ENCODE peak calls at places on chromosomes 7 and 10, in six cellular contexts. A, X, I, W, Q and T are unnamed samples. For H3K4me1, the result is how much of the 10 kb centered on the place peaks cover.

GRCh38 chr10:48517911-48518321 is 87.0 kb downstream of the ARHGAP22 start:
- DNase-seq in A (peak), X (no peak), I (no peak), W (no peak), Q (no peak), T (no peak)

GRCh38 chr10:101123815-101124617 is 7.1 kb upstream of the TLX1 start:
- DNase-seq in A (peak), X (no peak), I (no peak), W (no peak), Q (no peak), T (no peak)

GRCh38 chr7:73519867-73520672 is 2.0 kb downstream of the BAZ1B start:
- DNase-seq in A (no peak), X (no peak), I (no peak), W (no peak), Q (no peak), T (no peak)

GRCh38 chr10:23870612-23871011 is 338.3 kb upstream of the KIAA1217 start:
- DNase-seq in A (no peak), X (no peak), I (no peak), W (no peak), Q (no peak), T (no peak)

GRCh38 chr10:107692072-107692471 is 527.6 kb upstream of the SORCS1 start:
- DNase-seq in A (no peak), X (no peak), I (no peak), W (no peak), Q (no peak), T (no peak)

GRCh38 chr10:91036807-91037405 is 116.0 kb upstream of the ANKRD1 start:
- DNase-seq in A (no peak), X (no peak), I (no peak), W (no peak), Q (no peak), T (no peak)

GRCh38 chr10:116741391-116742351 is 695 bp downstream of the HSPA12A start:
- DNase-seq in A (no peak), X (no peak), I (no peak), W (peak), Q (no peak), T (no peak)

GRCh38 chr7:1940402-1940786 is 270.3 kb downstream of the ELFN1 start:
- DNase-seq in A (peak), X (peak), I (no peak), W (no peak), Q (peak), T (no peak)

GRCh38 chr10:119769886-119770285 is 44.0 kb downstream of the INPP5F start:
- DNase-seq in A (no peak), X (no peak), I (no peak), W (peak), Q (no peak), T (no peak)

GRCh38 chr10:55287346-55287745 is 486.3 kb upstream of the PCDH15 start:
- DNase-seq in A (no peak), X (no peak), I (no peak), W (peak), Q (no peak), T (no peak)

GRCh38 chr10:94500063-94500462 is 45.5 kb upstream of the HELLS start:
- DNase-seq in A (no peak), X (no peak), I (no peak), W (peak), Q (no peak), T (no peak)

GRCh38 chr7:89094269-89094668 is 298.7 kb upstream of the TEX47 start:
- DNase-seq in A (no peak), X (no peak), I (no peak), W (no peak), Q (no peak), T (no peak)

GRCh38 chr10:86706401-86706841 is 38.1 kb downstream of the LDB3 start:
- DNase-seq in A (peak), X (no peak), I (no peak), W (no peak), Q (peak), T (no peak)

GRCh38 chr7:151856098-151856497 is 20.8 kb downstream of the PRKAG2 start:
- DNase-seq in A (peak), X (no peak), I (no peak), W (no peak), Q (peak), T (no peak)

GRCh38 chr7:32890553-32891045 is 961 bp downstream of the KBTBD2 start:
- DNase-seq in A (no peak), X (peak), I (no peak), W (peak), Q (no peak), T (no peak)

GRCh38 chr7:108417926-108418325 is 38.3 kb downstream of the NRCAM start:
- DNase-seq in A (no peak), X (no peak), I (no peak), W (no peak), Q (no peak), T (no peak)

GRCh38 chr7:32336726-32337125 is 153.5 kb downstream of the LSM5 start:
- DNase-seq in A (no peak), X (no peak), I (no peak), W (no peak), Q (no peak), T (no peak)

GRCh38 chr7:4631664-4632171 is 50.4 kb upstream of the FOXK1 start:
- DNase-seq in A (peak), X (peak), I (peak), W (peak), Q (peak), T (peak)

GRCh38 chr10:28555358-28555757 is 22.4 kb downstream of the WAC start:
- DNase-seq in A (no peak), X (no peak), I (no peak), W (no peak), Q (no peak), T (no peak)
- H3K4me1 ChIP-seq in A (half or more), X (half or more), I (under half), W (under half), Q (under half), T (half or more)

GRCh38 chr10:13349776-13350274 is 1.7 kb upstream of the SEPHS1 start:
- DNase-seq in A (peak), X (peak), I (no peak), W (peak), Q (peak), T (no peak)
- H3K27ac ChIP-seq in A (no peak), X (peak), I (no peak), W (no peak), Q (peak), T (no peak)

DNA sequence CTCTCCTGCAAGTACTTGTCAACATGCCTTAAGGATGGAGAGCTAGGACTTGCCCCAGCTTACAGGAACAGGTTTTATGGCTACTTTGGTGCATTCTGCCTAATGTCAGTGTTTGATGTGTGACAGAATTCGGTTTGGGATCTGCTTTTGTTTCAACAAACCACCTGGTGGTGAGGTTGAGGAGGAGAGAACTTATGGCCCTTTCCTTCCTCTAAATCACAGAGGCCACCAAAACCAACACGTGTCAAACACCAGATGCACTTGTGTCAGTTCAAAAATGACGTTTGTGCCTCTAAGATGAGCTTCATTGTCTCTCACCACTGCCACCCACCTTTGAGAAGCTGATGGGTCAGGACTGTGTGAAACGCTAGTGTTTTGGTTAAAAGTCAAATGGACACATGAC is 83.9 kb downstream of the OSBPL3 start:
- DNase-seq in A (no peak), X (no peak), I (no peak), W (no peak), Q (no peak), T (no peak)
- H3K4me1 ChIP-seq in A (under half), X (under half), I (under half), W (under half), Q (under half), T (under half)

GRCh38 chr7:46930336-46930735 is 651.6 kb downstream of the TNS3 start:
- DNase-seq in A (no peak), X (peak), I (no peak), W (peak), Q (no peak), T (no peak)

GRCh38 chr7:46932656-46933424 is 649.1 kb downstream of the TNS3 start:
- DNase-seq in A (no peak), X (peak), I (no peak), W (peak), Q (no peak), T (peak)

GRCh38 chr7:46932266-46932655 is 649.6 kb downstream of the TNS3 start:
- DNase-seq in A (no peak), X (no peak), I (no peak), W (no peak), Q (no peak), T (no peak)

GRCh38 chr7:46928719-46929118 is 653.2 kb downstream of the TNS3 start:
- DNase-seq in A (no peak), X (no peak), I (no peak), W (no peak), Q (no peak), T (no peak)

GRCh38 chr7:46927131-46927810 is 654.6 kb downstream of the TNS3 start:
- DNase-seq in A (no peak), X (no peak), I (no peak), W (no peak), Q (no peak), T (no peak)
- H3K27ac ChIP-seq in A (no peak), X (no peak), I (no peak), W (no peak), Q (no peak), T (no peak)

GRCh38 chr10:92810934-92811532 is 37.3 kb upstream of the EXOC6 start:
- DNase-seq in A (no peak), X (no peak), I (no peak), W (no peak), Q (no peak), T (no peak)

GRCh38 chr10:92811986-92812385 is 36.3 kb upstream of the EXOC6 start:
- DNase-seq in A (no peak), X (no peak), I (peak), W (no peak), Q (no peak), T (no peak)

GRCh38 chr10:92816106-92816505 is 32.2 kb upstream of the EXOC6 start:
- DNase-seq in A (no peak), X (no peak), I (no peak), W (peak), Q (no peak), T (no peak)

GRCh38 chr10:92814790-92815189 is 33.5 kb upstream of the EXOC6 start:
- DNase-seq in A (no peak), X (no peak), I (no peak), W (no peak), Q (no peak), T (no peak)

GRCh38 chr10:92813979-92814378 is 34.3 kb upstream of the EXOC6 start:
- DNase-seq in A (no peak), X (no peak), I (no peak), W (no peak), Q (no peak), T (no peak)
- H3K4me1 ChIP-seq in A (under half), X (under half), I (under half), W (under half), Q (under half), T (under half)

GRCh38 chr7:46390042-46390441 is 469.0 kb upstream of the IGFBP3 start:
- DNase-seq in A (no peak), X (no peak), I (no peak), W (peak), Q (no peak), T (no peak)

GRCh38 chr7:46396501-46396900 is 475.4 kb upstream of the IGFBP3 start:
- DNase-seq in A (no peak), X (peak), I (no peak), W (no peak), Q (no peak), T (no peak)

GRCh38 chr7:46391215-46391614 is 470.1 kb upstream of the IGFBP3 start:
- DNase-seq in A (no peak), X (no peak), I (no peak), W (peak), Q (no peak), T (no peak)

GRCh38 chr7:46389131-46389530 is 468.1 kb upstream of the IGFBP3 start:
- DNase-seq in A (no peak), X (no peak), I (no peak), W (no peak), Q (no peak), T (no peak)

GRCh38 chr7:46393142-46393541 is 472.1 kb upstream of the IGFBP3 start:
- DNase-seq in A (no peak), X (no peak), I (no peak), W (peak), Q (no peak), T (no peak)
- H3K27ac ChIP-seq in A (no peak), X (no peak), I (no peak), W (no peak), Q (no peak), T (no peak)

GRCh38 chr10:113869789-113870188 is 15.3 kb downstream of the NHLRC2 start:
- DNase-seq in A (no peak), X (no peak), I (no peak), W (no peak), Q (no peak), T (no peak)
- H3K4me1 ChIP-seq in A (under half), X (under half), I (under half), W (under half), Q (under half), T (under half)

GRCh38 chr10:110356628-110357245 is 52.0 kb upstream of the SMNDC1 start:
- DNase-seq in A (no peak), X (no peak), I (no peak), W (peak), Q (no peak), T (no peak)
- H3K27ac ChIP-seq in A (no peak), X (no peak), I (no peak), W (peak), Q (peak), T (no peak)

DNA sequence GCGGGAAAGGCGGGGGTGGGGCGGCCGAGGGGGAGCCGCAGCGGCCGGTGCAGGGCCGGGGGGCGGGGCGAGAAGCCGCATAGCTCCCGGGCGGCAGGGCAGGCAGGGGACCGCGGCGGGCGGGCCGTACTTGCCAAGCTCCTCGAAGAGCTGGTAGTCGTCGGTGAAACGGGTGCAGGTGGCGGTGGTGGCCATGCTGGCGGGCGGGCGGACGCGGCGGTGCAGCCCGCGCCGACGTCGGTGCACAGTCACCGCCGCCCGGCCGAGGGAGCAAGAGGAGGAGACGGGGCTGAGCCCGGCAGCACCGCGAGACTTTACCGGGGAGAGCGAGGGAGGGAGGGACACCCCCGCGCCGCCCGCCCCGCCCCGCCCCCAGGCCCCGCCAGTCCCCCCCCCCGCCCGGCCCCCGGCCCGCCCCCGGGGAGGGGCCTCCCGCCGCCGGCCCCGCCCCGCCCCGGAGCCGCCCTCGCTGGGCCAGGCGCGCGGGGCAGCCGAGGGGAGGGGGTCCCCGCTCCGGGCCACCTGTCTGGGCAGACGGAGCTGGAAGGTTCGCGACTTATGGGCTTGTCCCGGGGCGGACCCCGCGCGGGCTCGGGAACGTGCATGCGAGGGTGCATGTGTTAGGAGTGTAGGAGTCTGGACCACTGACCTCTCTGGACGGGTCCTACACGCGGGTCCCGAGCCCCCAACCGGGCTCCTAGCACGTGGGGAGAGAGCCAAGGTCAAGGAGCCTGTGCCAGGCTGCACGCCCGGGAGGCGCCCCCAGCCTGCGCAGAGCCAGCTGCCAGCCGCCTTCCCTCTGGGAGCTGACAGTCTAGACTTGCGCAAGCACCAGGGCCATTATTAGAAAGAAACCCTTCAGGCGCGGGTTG is at the start of gene CAMK2G:
- DNase-seq in A (peak), X (peak), I (peak), W (peak), Q (peak), T (no peak)
- H3K4me1 ChIP-seq in A (half or more), X (under half), I (under half), W (under half), Q (under half), T (half or more)

DNA sequence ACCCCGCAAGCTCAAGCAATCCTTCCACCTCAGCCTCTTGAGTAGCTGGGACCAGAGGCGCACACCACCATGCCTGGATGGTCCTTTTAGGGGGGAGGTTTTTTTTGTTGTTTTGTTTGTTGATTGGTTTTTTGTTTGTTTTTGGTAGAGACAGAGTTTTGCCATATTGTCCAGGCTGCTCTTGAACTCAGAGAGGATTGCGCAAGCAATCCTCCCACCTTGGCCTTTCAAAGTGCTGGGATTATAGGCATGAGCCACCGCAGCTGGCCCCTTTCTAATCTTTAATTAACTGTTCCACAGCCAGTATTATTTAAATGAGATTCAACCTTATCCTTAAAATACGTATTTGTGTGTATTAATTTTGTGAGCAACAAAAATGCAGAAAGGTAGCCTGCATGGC is 65.8 kb downstream of the SLC13A1 start:
- DNase-seq in A (peak), X (no peak), I (no peak), W (no peak), Q (no peak), T (no peak)
- H3K27ac ChIP-seq in A (no peak), X (no peak), I (no peak), W (no peak), Q (no peak), T (no peak)